ENCODE peak calls at places on chromosomes 6 and 20, in six cellular contexts. I, P, Z, O, A and G are unnamed samples. For H3K9me3, the result is how much of the 10 kb centered on the place peaks cover.

GRCh38 chr20:25178563-25179438 is 16.7 kb upstream of the ENTPD6 start:
- DNase-seq in I (no peak), P (peak), Z (no peak), O (peak), A (no peak), G (no peak)

GRCh38 chr6:69846770-69847506 is 19.4 kb upstream of the COL19A1 start:
- DNase-seq in I (no peak), P (no peak), Z (no peak), O (no peak), A (no peak), G (no peak)

GRCh38 chr6:107589934-107590333 is 100.0 kb downstream of the SOBP start:
- DNase-seq in I (no peak), P (no peak), Z (no peak), O (no peak), A (no peak), G (no peak)

GRCh38 chr6:43532201-43532600 is 15.3 kb downstream of the POLR1C start:
- DNase-seq in I (no peak), P (no peak), Z (no peak), O (no peak), A (no peak), G (no peak)

GRCh38 chr20:13996265-13996664 is 949 bp downstream of the MACROD2 start:
- DNase-seq in I (no peak), P (no peak), Z (no peak), O (no peak), A (no peak), G (no peak)

GRCh38 chr20:3727333-3728035 is 5.0 kb upstream of the HSPA12B start:
- DNase-seq in I (no peak), P (no peak), Z (no peak), O (no peak), A (no peak), G (no peak)

GRCh38 chr6:82614518-82614917 is 250.9 kb downstream of the TPBG start:
- DNase-seq in I (no peak), P (no peak), Z (no peak), O (no peak), A (no peak), G (no peak)

GRCh38 chr6:112396221-112396620 is 49.1 kb downstream of the RFPL4B start:
- DNase-seq in I (no peak), P (no peak), Z (no peak), O (no peak), A (no peak), G (no peak)

GRCh38 chr6:50589751-50590470 is 123.4 kb upstream of the TFAP2D start:
- DNase-seq in I (no peak), P (no peak), Z (no peak), O (no peak), A (no peak), G (no peak)

GRCh38 chr6:35607517-35608233 is 81.0 kb downstream of the FKBP5 start:
- DNase-seq in I (no peak), P (no peak), Z (no peak), O (no peak), A (no peak), G (no peak)

GRCh38 chr6:84013931-84014330 is 19.6 kb upstream of the MRAP2 start:
- DNase-seq in I (no peak), P (no peak), Z (no peak), O (no peak), A (no peak), G (no peak)

GRCh38 chr20:64092258-64093012 is 8.2 kb upstream of the LKAAEAR1 start:
- DNase-seq in I (no peak), P (no peak), Z (no peak), O (no peak), A (no peak), G (no peak)

GRCh38 chr20:38725959-38726848 is 1.9 kb downstream of the SLC32A1 start:
- DNase-seq in I (peak), P (peak), Z (no peak), O (peak), A (no peak), G (peak)

GRCh38 chr6:11824986-11825385 is 46.4 kb upstream of the ADTRP start:
- DNase-seq in I (no peak), P (no peak), Z (no peak), O (no peak), A (no peak), G (no peak)

GRCh38 chr6:138535728-138536454 is 36.6 kb upstream of the NHSL1 start:
- DNase-seq in I (no peak), P (no peak), Z (no peak), O (no peak), A (no peak), G (no peak)

GRCh38 chr20:32638848-32639247 is 34.9 kb downstream of the C20orf203 start:
- DNase-seq in I (no peak), P (peak), Z (no peak), O (no peak), A (no peak), G (no peak)

GRCh38 chr6:28003661-28004060 is 46.6 kb downstream of the OR2B6 start:
- DNase-seq in I (no peak), P (no peak), Z (no peak), O (no peak), A (no peak), G (no peak)

GRCh38 chr6:11851405-11851804 is 72.8 kb upstream of the ADTRP start:
- DNase-seq in I (no peak), P (no peak), Z (no peak), O (no peak), A (no peak), G (no peak)

GRCh38 chr6:167644404-167645132 is 182.1 kb upstream of the AFDN start:
- DNase-seq in I (no peak), P (no peak), Z (no peak), O (no peak), A (no peak), G (peak)

GRCh38 chr6:123808556-123808955 is 4.9 kb downstream of the NKAIN2 start:
- DNase-seq in I (no peak), P (no peak), Z (no peak), O (no peak), A (no peak), G (no peak)

GRCh38 chr6:118813795-118814194 is 80.2 kb upstream of the ASF1A start:
- DNase-seq in I (no peak), P (no peak), Z (no peak), O (no peak), A (no peak), G (no peak)

GRCh38 chr6:45504947-45505346 is 127.2 kb upstream of the SUPT3H start:
- DNase-seq in I (no peak), P (peak), Z (no peak), O (peak), A (no peak), G (no peak)

GRCh38 chr6:119533603-119534279 is 184.2 kb upstream of the MAN1A1 start:
- DNase-seq in I (no peak), P (no peak), Z (no peak), O (no peak), A (no peak), G (no peak)

GRCh38 chr20:13373400-13373799 is 152.3 kb downstream of the ISM1 start:
- DNase-seq in I (no peak), P (no peak), Z (no peak), O (no peak), A (no peak), G (no peak)

GRCh38 chr20:17854307-17854903 is 114.2 kb downstream of the SNX5 start:
- DNase-seq in I (no peak), P (peak), Z (no peak), O (no peak), A (no peak), G (no peak)

GRCh38 chr6:159493888-159494632 is 199.0 kb downstream of the SOD2 start:
- DNase-seq in I (no peak), P (no peak), Z (no peak), O (no peak), A (no peak), G (no peak)

GRCh38 chr20:11431613-11432012 is 486.1 kb upstream of the BTBD3 start:
- DNase-seq in I (no peak), P (no peak), Z (no peak), O (no peak), A (no peak), G (no peak)

GRCh38 chr20:39785252-39785917 is 823.2 kb downstream of the DHX35 start:
- DNase-seq in I (no peak), P (no peak), Z (no peak), O (no peak), A (no peak), G (no peak)

GRCh38 chr20:62603021-62603906 is 39.0 kb upstream of the SLCO4A1 start:
- DNase-seq in I (peak), P (peak), Z (no peak), O (no peak), A (peak), G (peak)

GRCh38 chr20:58078741-58079522 is 149.5 kb downstream of the ANKRD60 start:
- DNase-seq in I (no peak), P (no peak), Z (no peak), O (peak), A (no peak), G (no peak)

GRCh38 chr6:16969699-16970695 is 131.9 kb upstream of the STMND1 start:
- DNase-seq in I (no peak), P (no peak), Z (no peak), O (no peak), A (no peak), G (no peak)
- H3K4me3 ChIP-seq in I (no peak), P (no peak), Z (no peak), O (no peak), A (no peak), G (no peak)

GRCh38 chr6:146359123-146359522 is 184.5 kb upstream of the RAB32 start:
- DNase-seq in I (no peak), P (no peak), Z (no peak), O (no peak), A (no peak), G (no peak)
- H3K27ac ChIP-seq in I (no peak), P (no peak), Z (no peak), O (no peak), A (no peak), G (no peak)

GRCh38 chr6:367891-368630 is 23.5 kb upstream of the IRF4 start:
- DNase-seq in I (no peak), P (no peak), Z (no peak), O (no peak), A (no peak), G (no peak)

GRCh38 chr6:366972-367794 is 24.4 kb upstream of the IRF4 start:
- DNase-seq in I (no peak), P (no peak), Z (no peak), O (no peak), A (no peak), G (peak)

GRCh38 chr6:372336-372911 is 19.1 kb upstream of the IRF4 start:
- DNase-seq in I (no peak), P (no peak), Z (no peak), O (no peak), A (no peak), G (no peak)

GRCh38 chr6:370555-370954 is 21.0 kb upstream of the IRF4 start:
- DNase-seq in I (no peak), P (no peak), Z (no peak), O (no peak), A (no peak), G (no peak)

GRCh38 chr6:369559-370431 is 21.8 kb upstream of the IRF4 start:
- DNase-seq in I (no peak), P (no peak), Z (no peak), O (no peak), A (no peak), G (no peak)
- H3K9me3 ChIP-seq in I (under half), P (under half), Z (under half), O (half or more), A (under half), G (under half)

GRCh38 chr6:125232466-125232865 is 69.3 kb downstream of the HDDC2 start:
- DNase-seq in I (no peak), P (no peak), Z (no peak), O (no peak), A (no peak), G (no peak)

GRCh38 chr6:125231133-125231532 is 70.6 kb downstream of the HDDC2 start:
- DNase-seq in I (no peak), P (peak), Z (no peak), O (no peak), A (no peak), G (no peak)

GRCh38 chr6:125230674-125231073 is 71.1 kb downstream of the HDDC2 start:
- DNase-seq in I (no peak), P (no peak), Z (no peak), O (no peak), A (no peak), G (no peak)

GRCh38 chr6:125231574-125232343 is 70.0 kb downstream of the HDDC2 start:
- DNase-seq in I (no peak), P (no peak), Z (no peak), O (no peak), A (no peak), G (no peak)

GRCh38 chr6:125229080-125229479 is 72.7 kb downstream of the HDDC2 start:
- DNase-seq in I (no peak), P (no peak), Z (no peak), O (no peak), A (no peak), G (no peak)
- H3K4me3 ChIP-seq in I (no peak), P (no peak), Z (no peak), O (no peak), A (no peak), G (no peak)

GRCh38 chr6:17904491-17905120 is 82.8 kb downstream of the KIF13A start:
- DNase-seq in I (no peak), P (no peak), Z (no peak), O (no peak), A (no peak), G (no peak)
- H3K27ac ChIP-seq in I (no peak), P (no peak), Z (no peak), O (no peak), A (no peak), G (no peak)